ENCODE peak calls at places on chromosomes 7 and 10, in nine cellular contexts. M is lower lobe of right lung, D is A549, G is heart right ventricle, N is IMR-90, E is body of pancreas, S is mucosa of descending colon, F is Panc1, Z is GM12878. K is an unnamed sample. For H3K4me1 and H3K9me3, the result is how much of the 10 kb centered on the place peaks cover.

GRCh38 chr10:22372922-22373321 is 27.6 kb downstream of the SPAG6 start:
- DNase-seq in S (no peak), M (no peak), D (no peak), E (no peak), Z (no peak), G (peak), N (no peak), F (no peak), K (no peak)

GRCh38 chr7:101128040-101128834 is 1.3 kb downstream of the SERPINE1 start:
- DNase-seq in E (no peak), D (no peak), F (no peak), Z (no peak), N (no peak), M (no peak), S (no peak), G (no peak), K (no peak)

GRCh38 chr7:88042157-88042556 is 108.1 kb downstream of the ADAM22 start:
- DNase-seq in M (no peak), N (no peak), D (no peak), Z (no peak), G (no peak), F (no peak), S (no peak), E (no peak), K (no peak)

GRCh38 chr7:50185951-50186697 is 93.1 kb upstream of the ZPBP start:
- DNase-seq in E (no peak), N (no peak), S (no peak), Z (no peak), F (no peak), D (no peak), G (no peak), M (no peak), K (no peak)

GRCh38 chr10:63700935-63701263 is 179.7 kb downstream of the REEP3 start:
- DNase-seq in D (no peak), Z (no peak), F (no peak), S (no peak), E (no peak), G (no peak), M (no peak), N (peak), K (no peak)

GRCh38 chr7:100604976-100605911 is 3.1 kb downstream of the PCOLCE start:
- DNase-seq in S (peak), M (peak), G (peak), D (peak), E (peak), F (no peak), N (no peak), Z (no peak), K (no peak)

GRCh38 chr7:47513741-47514241 is 68.1 kb downstream of the TNS3 start:
- DNase-seq in M (no peak), N (peak), S (no peak), Z (no peak), D (no peak), E (no peak), G (no peak), F (no peak), K (no peak)

GRCh38 chr7:36784991-36785940 is 61.0 kb upstream of the AOAH start:
- DNase-seq in S (peak), Z (peak), E (peak), D (no peak), M (peak), N (no peak), G (peak), F (no peak), K (peak)

GRCh38 chr10:2948127-2948854 is 119.1 kb upstream of the PFKP start:
- DNase-seq in E (no peak), N (no peak), G (no peak), S (no peak), Z (peak), D (no peak), M (no peak), F (no peak), K (no peak)

DNA sequence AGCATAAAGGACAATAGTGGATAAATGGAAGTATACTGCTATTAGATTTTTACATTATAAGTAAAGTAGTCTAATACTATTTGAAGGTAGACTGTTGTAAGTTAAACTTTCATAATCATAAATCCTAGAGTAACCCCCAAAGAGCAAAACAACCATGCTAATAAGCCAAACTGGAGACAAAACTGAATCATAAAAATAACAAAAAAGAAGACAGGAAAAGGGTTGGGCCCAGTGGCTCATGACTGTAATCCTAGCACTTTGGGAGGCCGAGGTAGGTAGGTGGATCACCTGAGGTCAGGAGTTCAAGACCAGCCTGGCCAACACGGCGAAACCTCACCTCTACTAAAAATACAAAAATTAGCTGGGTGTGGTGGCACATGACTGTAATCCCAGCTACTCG is 9.7 kb downstream of the CACUL1 start:
- DNase-seq in D (no peak), S (no peak), Z (no peak), G (no peak), N (no peak), M (no peak), F (no peak), E (no peak), K (no peak)
- H3K4me1 ChIP-seq in D (under half), S (under half), Z (under half), G (under half), N (under half), M (under half), F (under half), E (under half), K (under half)

GRCh38 chr7:157782041-157782440 is 445.2 kb downstream of the DNAJB6 start:
- DNase-seq in F (no peak), M (no peak), D (no peak), Z (no peak), S (no peak), G (no peak), N (no peak), E (no peak), K (no peak)

GRCh38 chr7:157784114-157784835 is 447.5 kb downstream of the DNAJB6 start:
- DNase-seq in D (no peak), Z (no peak), E (no peak), M (no peak), F (no peak), S (no peak), G (no peak), N (no peak), K (no peak)

GRCh38 chr7:157780721-157781120 is 443.9 kb downstream of the DNAJB6 start:
- DNase-seq in F (no peak), E (no peak), Z (no peak), G (no peak), S (no peak), D (no peak), N (no peak), M (no peak), K (no peak)

GRCh38 chr7:157779206-157779605 is 442.4 kb downstream of the DNAJB6 start:
- DNase-seq in D (no peak), E (no peak), N (no peak), G (no peak), M (no peak), F (no peak), S (no peak), Z (no peak), K (no peak)

GRCh38 chr7:157780312-157780711 is 443.5 kb downstream of the DNAJB6 start:
- DNase-seq in G (no peak), M (no peak), D (no peak), Z (no peak), F (no peak), S (no peak), N (no peak), E (no peak), K (no peak)
- H3K9me3 ChIP-seq in G (under half), M (under half), D (under half), Z (under half), F (under half), S (under half), N (half or more), E (under half), K (under half)

DNA sequence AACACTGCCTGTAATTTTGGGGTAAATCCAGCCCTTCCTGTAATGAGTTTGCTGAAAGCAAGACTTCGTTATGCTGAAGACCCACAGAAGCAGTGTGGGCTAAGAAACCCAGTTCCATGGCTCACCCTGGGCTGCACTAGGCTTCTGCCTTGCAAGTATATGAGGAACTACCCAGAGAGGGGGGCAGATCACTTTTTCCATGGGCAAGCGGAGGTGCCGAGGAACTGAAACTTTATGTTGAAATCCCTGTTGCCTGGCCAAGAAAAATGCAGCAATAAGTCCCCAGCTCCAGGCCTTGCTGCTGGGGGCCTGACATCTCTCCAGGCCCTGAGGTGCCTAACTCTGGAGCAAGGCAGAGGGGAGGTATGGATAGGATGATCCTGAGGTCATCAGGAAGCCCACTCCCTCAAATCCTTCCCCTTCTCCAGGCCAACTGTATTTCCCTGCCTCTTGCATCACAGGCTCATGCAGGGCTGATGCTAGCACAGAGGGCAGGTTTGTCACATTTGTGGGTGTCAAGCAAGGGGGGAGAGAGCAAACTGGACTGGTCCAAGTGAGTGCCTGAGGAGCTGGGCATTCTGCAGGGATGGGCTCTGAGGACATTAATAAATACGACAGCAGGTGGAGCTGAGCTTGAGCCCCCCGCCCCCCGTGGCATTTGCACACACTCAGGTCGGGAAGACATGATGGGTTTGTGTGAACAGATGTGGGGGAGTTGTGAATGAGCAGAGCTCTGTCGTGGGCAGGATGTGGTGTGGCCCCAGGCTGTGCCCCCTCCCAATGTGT is 8.7 kb downstream of the RASSF4 start:
- DNase-seq in F (no peak), G (no peak), M (peak), S (no peak), Z (no peak), E (no peak), N (no peak), D (no peak), K (peak)
- H3K4me1 ChIP-seq in F (under half), G (half or more), M (half or more), S (under half), Z (half or more), E (half or more), N (under half), D (under half), K (under half)

GRCh38 chr7:158804335-158804734 is 25.0 kb downstream of the ESYT2 start:
- DNase-seq in F (no peak), N (no peak), D (no peak), S (no peak), M (no peak), E (no peak), G (no peak), Z (no peak), K (no peak)

GRCh38 chr7:158808126-158808525 is 21.2 kb downstream of the ESYT2 start:
- DNase-seq in N (no peak), Z (no peak), S (no peak), F (no peak), G (no peak), M (no peak), D (no peak), E (no peak), K (no peak)

GRCh38 chr7:158805937-158806336 is 23.4 kb downstream of the ESYT2 start:
- DNase-seq in F (no peak), N (no peak), D (peak), S (no peak), G (no peak), E (no peak), Z (no peak), M (no peak), K (no peak)

GRCh38 chr7:158803226-158803944 is 25.9 kb downstream of the ESYT2 start:
- DNase-seq in Z (no peak), F (no peak), N (no peak), D (no peak), E (no peak), G (no peak), M (no peak), S (no peak), K (no peak)

GRCh38 chr7:158805414-158805813 is 23.9 kb downstream of the ESYT2 start:
- DNase-seq in F (no peak), Z (no peak), M (no peak), N (no peak), G (no peak), E (no peak), D (no peak), S (no peak), K (no peak)
- H3K9me3 ChIP-seq in F (under half), Z (under half), M (under half), N (under half), G (under half), E (under half), D (under half), S (under half), K (under half)

GRCh38 chr10:17406036-17406834 is 48.2 kb downstream of the ST8SIA6 start:
- DNase-seq in Z (no peak), N (no peak), G (no peak), S (no peak), D (no peak), M (no peak), E (no peak), F (no peak), K (no peak)
- H3K4me1 ChIP-seq in Z (under half), N (under half), G (under half), S (under half), D (under half), M (under half), E (under half), F (under half), K (under half)

GRCh38 chr7:157877298-157877840 is 540.6 kb downstream of the DNAJB6 start:
- DNase-seq in D (no peak), G (no peak), Z (no peak), F (no peak), N (no peak), M (no peak), S (no peak), E (no peak), K (no peak)
- H3K9me3 ChIP-seq in D (under half), G (under half), Z (under half), F (under half), N (under half), M (under half), S (under half), E (under half), K (under half)

GRCh38 chr10:102648889-102649752 is 4.8 kb downstream of the TRIM8 start:
- DNase-seq in N (no peak), E (peak), D (no peak), Z (no peak), S (no peak), M (peak), F (no peak), G (no peak), K (peak)

GRCh38 chr10:102645741-102646609 is 1.7 kb downstream of the TRIM8 start:
- DNase-seq in G (peak), F (peak), Z (peak), N (peak), D (peak), S (peak), M (peak), E (peak), K (peak)

GRCh38 chr10:102648269-102648888 is 4.1 kb downstream of the TRIM8 start:
- DNase-seq in S (no peak), E (no peak), F (no peak), M (no peak), Z (no peak), N (no peak), G (no peak), D (no peak), K (no peak)

GRCh38 chr10:102646610-102647432 is 2.5 kb downstream of the TRIM8 start:
- DNase-seq in G (peak), E (peak), N (peak), D (no peak), S (peak), Z (no peak), M (peak), F (no peak), K (no peak)

DNA sequence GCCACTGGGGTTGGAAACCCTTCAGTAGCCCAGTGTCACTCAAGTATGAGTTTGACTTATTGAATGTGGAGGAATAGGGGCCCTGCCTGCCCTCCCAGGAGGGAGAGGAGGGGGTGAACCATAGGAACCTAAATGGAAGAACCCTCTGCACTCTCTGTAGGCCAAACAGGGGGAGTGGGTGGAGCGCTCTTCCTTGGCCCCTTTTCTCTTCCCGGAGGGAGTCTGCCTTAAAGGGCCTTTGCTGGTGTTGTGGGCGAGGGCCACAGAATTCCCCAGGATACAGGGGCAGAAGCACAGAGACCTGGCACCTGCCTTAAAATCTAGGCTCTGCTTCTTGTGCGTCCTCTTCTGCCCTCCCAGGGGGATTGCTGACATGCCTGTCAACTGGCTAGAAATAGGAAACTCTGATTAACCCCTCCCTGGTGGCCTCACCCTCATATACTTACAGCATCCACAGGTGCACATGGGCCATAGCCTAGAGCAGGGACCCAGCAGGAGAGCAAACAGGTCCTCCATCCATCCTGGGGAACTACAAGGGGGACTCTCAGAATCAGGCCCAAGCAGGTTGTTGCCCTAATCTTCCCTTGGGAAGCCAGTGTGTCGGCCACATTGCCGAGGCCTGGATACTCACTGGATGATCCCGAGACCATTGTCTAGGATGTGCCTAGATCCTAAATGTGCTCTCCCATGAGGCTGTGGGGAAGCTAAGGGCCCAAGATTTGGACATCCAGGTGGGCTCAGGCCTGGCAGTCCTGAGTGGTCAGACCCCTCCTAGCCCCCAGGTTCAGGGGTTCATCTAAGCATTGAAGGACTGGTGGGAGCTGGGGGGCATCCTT is 3.4 kb downstream of the TRIM8 start:
- DNase-seq in N (no peak), D (no peak), M (no peak), F (no peak), S (no peak), E (no peak), Z (no peak), G (no peak), K (no peak)
- H3K4me1 ChIP-seq in N (under half), D (under half), M (half or more), F (under half), S (half or more), E (half or more), Z (half or more), G (half or more), K (half or more)

DNA sequence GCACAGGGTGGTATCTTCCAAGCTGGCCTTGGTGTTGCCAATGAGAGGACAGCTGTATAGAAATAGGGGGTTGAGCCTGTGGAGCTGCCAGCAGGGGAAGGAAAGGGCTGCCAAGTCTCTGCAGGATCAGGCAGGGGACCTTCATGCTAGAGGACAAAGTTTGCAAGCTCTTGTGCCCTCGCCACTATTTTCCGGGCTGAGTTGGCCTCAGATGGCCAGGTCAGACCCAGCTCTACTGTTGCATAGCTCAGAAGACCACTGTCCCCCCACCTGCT is 68.7 kb downstream of the ARHGAP22 start:
- DNase-seq in N (no peak), Z (no peak), D (no peak), F (no peak), M (no peak), S (no peak), G (no peak), E (no peak), K (no peak)
- H3K9me3 ChIP-seq in N (under half), Z (under half), D (under half), F (under half), M (under half), S (under half), G (under half), E (under half), K (under half)

GRCh38 chr7:92769844-92770243 is 66.5 kb downstream of the CDK6 start:
- DNase-seq in D (no peak), E (no peak), S (no peak), Z (no peak), M (no peak), G (no peak), N (no peak), F (no peak), K (no peak)
- H3K4me1 ChIP-seq in D (half or more), E (under half), S (under half), Z (under half), M (under half), G (under half), N (under half), F (under half), K (under half)

DNA sequence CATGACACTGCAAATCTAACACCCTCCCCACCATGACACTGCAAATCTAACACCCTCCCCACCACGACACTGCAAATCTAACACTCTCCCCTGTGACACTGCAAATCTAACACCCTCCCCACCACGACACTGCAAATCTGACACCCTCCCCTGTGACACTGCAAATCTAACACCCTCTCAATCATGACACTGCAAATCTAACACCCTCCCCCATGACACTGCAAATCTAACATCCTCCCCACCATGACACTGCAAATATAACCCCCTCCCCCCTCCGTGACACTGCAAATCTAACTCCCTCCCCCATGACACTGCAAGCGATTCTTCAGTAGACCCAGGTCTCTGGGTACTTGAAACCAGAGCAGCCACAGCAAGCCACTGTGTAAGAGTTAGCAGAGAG is 604.4 kb downstream of the DNAJB6 start:
- DNase-seq in S (no peak), M (no peak), D (no peak), E (no peak), N (no peak), G (no peak), F (no peak), Z (no peak), K (no peak)
- H3K9me3 ChIP-seq in S (under half), M (under half), D (under half), E (under half), N (half or more), G (under half), F (under half), Z (under half), K (under half)

K was measured in CD8-positive, alpha-beta memory T cell.